ENCODE peak calls at places on chromosomes 3 and 15, in four cellular contexts. X is coronary artery, J is heart left ventricle, B is breast epithelium. H is an unnamed sample.

GRCh38 chr15:48177383-48177874 is 666 bp downstream of the MYEF2 start:
- DNase-seq in J (no peak), B (no peak), X (no peak), H (no peak)

GRCh38 chr3:127588675-127589577 is 1.6 kb downstream of the TPRA1 start:
- DNase-seq in J (peak), X (no peak), B (no peak), H (no peak)

GRCh38 chr3:153130312-153130977 is 31.6 kb upstream of the RAP2B start:
- DNase-seq in J (no peak), X (no peak), B (no peak), H (no peak)

GRCh38 chr3:14513566-14514322 is 26.4 kb downstream of the GRIP2 start:
- DNase-seq in X (no peak), J (peak), B (peak), H (no peak)

GRCh38 chr15:77870195-77871065 is 207.1 kb downstream of the TBC1D2B start:
- DNase-seq in J (peak), B (peak), X (no peak), H (peak)

GRCh38 chr15:48962662-48963523 is 826 bp downstream of the SHC4 start:
- DNase-seq in X (peak), B (no peak), J (peak), H (no peak)

GRCh38 chr3:165346503-165346902 is 150.3 kb upstream of the SLITRK3 start:
- DNase-seq in J (no peak), X (no peak), B (no peak), H (no peak)

GRCh38 chr3:108822167-108822897 is at the start of gene TRAT1:
- DNase-seq in J (no peak), B (no peak), X (no peak), H (no peak)

GRCh38 chr15:28128036-28128435 is 28.9 kb upstream of the OCA2 start:
- DNase-seq in J (peak), B (no peak), X (no peak), H (no peak)

GRCh38 chr3:197519801-197520211 is 36.0 kb downstream of the BDH1 start:
- DNase-seq in J (no peak), B (no peak), X (no peak), H (no peak)

GRCh38 chr3:107235193-107235922 is 141.9 kb upstream of the CCDC54 start:
- DNase-seq in J (no peak), B (no peak), X (no peak), H (no peak)

GRCh38 chr3:179682681-179683080 is 29.8 kb downstream of the USP13 start:
- DNase-seq in J (no peak), X (no peak), B (no peak), H (no peak)

GRCh38 chr3:4720316-4721075 is 227.3 kb downstream of the ITPR1 start:
- DNase-seq in X (peak), J (no peak), B (peak), H (no peak)

GRCh38 chr3:42525212-42525611 is 22.8 kb downstream of the VIPR1 start:
- DNase-seq in B (no peak), J (no peak), X (no peak), H (no peak)

GRCh38 chr3:42527368-42527917 is 25.0 kb downstream of the VIPR1 start:
- DNase-seq in X (no peak), B (no peak), J (no peak), H (no peak)

GRCh38 chr3:42529463-42529862 is 27.0 kb downstream of the VIPR1 start:
- DNase-seq in X (no peak), B (no peak), J (no peak), H (no peak)

GRCh38 chr3:42525736-42526345 is 23.4 kb downstream of the VIPR1 start:
- DNase-seq in J (no peak), X (no peak), B (no peak), H (no peak)

DNA sequence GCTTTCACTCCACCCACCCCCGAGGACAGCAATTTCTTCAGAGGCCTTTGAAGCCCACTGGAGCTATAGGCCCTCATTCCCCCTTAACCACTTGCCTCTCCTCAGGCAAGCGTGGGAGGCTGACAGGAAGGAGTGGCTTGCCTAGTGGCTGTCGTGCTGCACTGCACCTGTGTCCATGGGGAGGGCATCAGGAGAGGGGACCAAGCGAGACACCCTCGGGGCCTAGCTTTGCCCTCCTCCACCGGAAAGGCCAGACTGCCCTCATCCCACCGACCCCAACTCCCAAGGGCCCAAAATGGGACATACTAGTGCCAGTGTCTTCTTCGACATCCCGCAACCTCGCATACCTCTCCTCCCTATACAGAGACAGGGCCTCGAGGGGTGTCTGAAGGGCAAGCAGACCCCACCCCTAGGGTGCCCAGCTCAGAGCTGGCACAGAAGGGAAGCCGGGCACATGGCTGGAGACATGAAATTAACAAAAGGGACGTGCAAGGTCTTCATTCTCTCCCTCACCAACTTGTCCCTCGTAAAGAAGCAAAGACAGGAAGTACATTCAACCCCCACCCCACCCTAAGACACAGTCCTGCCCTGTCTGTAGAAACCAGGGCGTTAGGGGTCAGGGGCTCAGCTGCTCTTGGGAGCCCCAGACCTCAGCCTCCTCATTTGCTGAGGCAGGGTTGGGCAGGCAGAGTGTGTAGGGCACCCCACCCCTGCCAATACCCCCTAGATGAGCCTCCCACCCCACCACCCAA is 24.3 kb downstream of the VIPR1 start:
- DNase-seq in J (no peak), B (no peak), X (no peak), H (no peak)
- TF ChIP-seq CTCF in J (no peak), B (no peak), X (no peak), H (no peak)

DNA sequence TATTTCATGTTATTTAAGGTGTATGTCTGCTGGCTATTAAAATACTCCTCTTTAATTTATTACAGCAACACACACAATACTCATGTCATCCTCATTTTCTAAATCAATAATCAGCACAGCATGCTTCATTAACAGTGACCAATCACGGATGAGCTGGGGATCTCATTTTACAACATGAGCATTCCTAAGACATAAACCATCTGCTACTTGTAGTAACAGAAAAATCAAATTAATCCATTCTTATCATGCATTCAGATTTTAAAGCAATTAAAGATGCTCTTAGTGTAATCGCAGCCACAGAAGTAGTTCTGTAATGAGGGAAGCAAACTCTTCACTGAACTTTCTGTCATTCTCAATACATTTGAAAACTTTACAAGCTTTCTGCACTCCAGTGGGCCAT is 191.1 kb downstream of the TBC1D5 start:
- DNase-seq in X (no peak), B (no peak), J (no peak), H (no peak)
- TF ChIP-seq CTCF in X (no peak), B (no peak), J (no peak), H (no peak)

DNA sequence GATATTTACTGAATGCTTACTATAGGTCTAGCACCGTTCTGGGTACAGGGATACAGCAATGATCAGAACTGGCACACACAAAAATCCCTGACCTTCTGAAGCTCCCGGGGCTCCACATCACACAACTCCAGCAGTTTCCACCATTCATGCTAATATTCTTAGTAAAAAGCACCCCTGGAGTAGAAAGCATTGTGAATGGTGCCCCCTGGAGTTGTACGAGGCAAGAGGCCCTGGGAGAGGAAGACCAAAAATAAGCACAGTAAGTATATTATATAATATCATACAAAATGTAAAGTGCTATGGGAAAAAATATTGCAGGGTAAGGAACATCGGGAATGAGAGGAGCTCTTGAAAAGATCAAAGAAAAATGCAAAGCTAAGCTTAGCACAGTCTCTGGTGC is 790 bp upstream of the SRGAP3 start:
- DNase-seq in X (peak), B (no peak), J (no peak), H (no peak)
- TF ChIP-seq CTCF in X (no peak), B (no peak), J (no peak), H (no peak)

GRCh38 chr15:52214553-52214952 is 23.4 kb upstream of the GNB5 start:
- DNase-seq in B (no peak), J (no peak), X (no peak), H (no peak)

GRCh38 chr15:52218816-52219215 is 27.6 kb upstream of the GNB5 start:
- DNase-seq in J (no peak), X (no peak), B (no peak), H (no peak)

GRCh38 chr15:52220896-52221660 is 29.9 kb upstream of the GNB5 start:
- DNase-seq in B (no peak), J (no peak), X (no peak), H (no peak)

GRCh38 chr15:52220251-52220650 is 29.1 kb upstream of the GNB5 start:
- DNase-seq in B (no peak), J (no peak), X (no peak), H (no peak)

DNA sequence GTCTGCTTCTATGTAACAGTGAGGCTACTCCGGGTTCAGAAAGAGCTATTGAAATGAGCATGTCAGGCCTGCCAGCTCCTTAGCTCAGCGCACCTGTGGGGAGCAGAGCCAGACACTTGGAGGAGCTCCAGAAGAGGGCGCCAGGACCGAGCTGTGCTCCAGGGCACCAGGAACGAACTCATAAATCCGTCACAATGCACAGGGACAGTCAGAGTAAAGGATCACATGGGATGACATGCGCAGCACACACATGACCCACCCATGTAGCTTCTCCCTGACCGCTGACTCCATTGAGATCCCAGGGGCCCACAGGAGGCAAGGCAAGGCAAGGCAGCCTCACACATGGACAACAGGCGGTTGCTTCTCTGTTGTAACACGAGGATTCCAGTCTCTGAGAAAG is 26.0 kb upstream of the GNB5 start:
- DNase-seq in X (no peak), B (no peak), J (no peak), H (no peak)
- TF ChIP-seq CTCF in X (no peak), B (no peak), J (no peak), H (no peak)

DNA sequence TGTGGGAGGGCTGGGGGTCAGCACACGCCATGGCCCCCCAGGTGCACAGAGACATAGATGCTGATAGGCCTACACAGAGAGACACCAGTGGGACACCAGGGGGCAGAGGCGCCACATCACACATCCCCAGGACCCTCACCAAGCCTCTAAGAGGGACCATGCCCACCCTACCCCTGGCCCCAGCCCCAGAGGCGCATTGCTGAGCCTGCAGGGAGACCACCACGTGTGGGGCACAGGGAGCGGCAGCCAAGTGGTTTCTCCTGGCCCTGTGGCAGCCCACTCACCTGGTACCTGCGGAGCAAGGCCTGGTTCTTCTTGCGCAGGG is 1.2 kb downstream of the CCDC9B start:
- DNase-seq in X (no peak), B (no peak), J (peak), H (no peak)
- TF ChIP-seq CTCF in X (no peak), B (no peak), J (no peak), H (no peak)

H was measured in omental fat pad.